ENCODE peak calls at places on chromosomes 6 and 20, in four cellular contexts. P, W, S and T are unnamed samples.

GRCh38 chr6:115783402-115784061 is 277.2 kb downstream of the FRK start:
- DNase-seq in S (no peak), P (no peak), W (no peak), T (no peak)

GRCh38 chr20:5806457-5807263 is 56.5 kb downstream of the SHLD1 start:
- DNase-seq in S (no peak), W (peak; percentile 38), P (peak; percentile 34), T (no peak)

GRCh38 chr6:167825059-167825758 is 1.5 kb upstream of the AFDN start:
- DNase-seq in S (no peak), W (no peak), P (no peak), T (no peak)

GRCh38 chr6:119283214-119283613 is 66.3 kb downstream of the MAN1A1 start:
- DNase-seq in S (no peak), W (no peak), P (no peak), T (no peak)

GRCh38 chr6:127924440-127924839 is 23.6 kb upstream of the THEMIS start:
- DNase-seq in W (no peak), P (no peak), S (no peak), T (no peak)

GRCh38 chr6:44129841-44130322 is 2.5 kb downstream of the TMEM63B start:
- DNase-seq in S (no peak), P (no peak), W (peak; percentile 47), T (no peak)

GRCh38 chr6:41090841-41091761 is 18.3 kb downstream of the NFYA start:
- DNase-seq in W (no peak), S (no peak), P (no peak), T (no peak)

GRCh38 chr20:20699144-20699543 is 13.3 kb downstream of the RALGAPA2 start:
- DNase-seq in S (no peak), P (peak; percentile 40), W (peak; percentile 95), T (no peak)

GRCh38 chr6:148240463-148240845 is 102.2 kb upstream of the SASH1 start:
- DNase-seq in P (no peak), S (no peak), W (no peak), T (no peak)

GRCh38 chr6:168658059-168658458 is 217.1 kb downstream of the SMOC2 start:
- DNase-seq in W (peak; percentile 12), P (no peak), S (no peak), T (no peak)

GRCh38 chr6:160300076-160300695 is 41.6 kb upstream of the SLC22A2 start:
- DNase-seq in P (peak; percentile 53), S (no peak), W (peak; percentile 28), T (no peak)

GRCh38 chr6:95593025-95593424 is 15.7 kb downstream of the MANEA start:
- DNase-seq in W (peak; percentile 28), S (no peak), P (peak; percentile 40), T (no peak)

GRCh38 chr6:26286168-26286854 is 78.7 kb upstream of the BTN3A2 start:
- DNase-seq in W (peak; percentile 63), P (peak; percentile 70), S (no peak), T (peak; percentile 32)

GRCh38 chr6:43738877-43739641 is 31.0 kb upstream of the VEGFA start:
- DNase-seq in S (no peak), P (peak; percentile 21), W (no peak), T (no peak)

GRCh38 chr6:151610336-151610735 is 116.5 kb downstream of the CCDC170 start:
- DNase-seq in P (no peak), W (no peak), S (no peak), T (no peak)

GRCh38 chr6:73644941-73645591 is 8.7 kb downstream of the SLC17A5 start:
- DNase-seq in P (no peak), S (no peak), W (no peak), T (no peak)

GRCh38 chr6:73640179-73640750 is 13.5 kb downstream of the SLC17A5 start:
- DNase-seq in S (no peak), W (no peak), P (no peak), T (no peak)

GRCh38 chr6:73648166-73648565 is 5.6 kb downstream of the SLC17A5 start:
- DNase-seq in P (no peak), S (no peak), W (peak; percentile 26), T (no peak)

GRCh38 chr6:73642530-73642929 is 11.3 kb downstream of the SLC17A5 start:
- DNase-seq in P (no peak), W (no peak), S (no peak), T (no peak)

DNA sequence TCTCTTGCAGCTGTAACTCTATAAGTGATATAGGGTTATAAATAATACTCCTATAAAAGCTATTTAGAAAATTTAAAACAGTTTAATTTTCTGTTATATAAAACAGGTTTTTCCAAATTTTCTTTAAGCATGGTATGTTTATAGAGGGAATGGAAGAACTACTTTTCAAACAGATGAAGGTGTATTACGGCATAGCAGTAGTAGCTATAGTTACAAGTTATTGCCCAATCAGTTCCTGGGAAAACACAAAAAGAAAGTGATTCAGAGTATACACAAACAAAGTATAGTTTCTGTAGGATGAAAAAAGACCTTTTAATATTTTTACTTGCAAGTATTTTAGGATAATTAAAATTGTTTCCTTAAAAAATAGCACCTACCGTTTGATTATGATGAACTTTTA is 9.8 kb downstream of the SLC17A5 start:
- DNase-seq in P (no peak), W (no peak), S (no peak), T (no peak)
- TF ChIP-seq BHLHE40 in P (no peak), W (no peak), S (no peak), T (no peak)

GRCh38 chr6:12545141-12545540 is 171.4 kb upstream of the PHACTR1 start:
- DNase-seq in S (no peak), P (no peak), W (no peak), T (no peak)

GRCh38 chr6:12548526-12548925 is 168.0 kb upstream of the PHACTR1 start:
- DNase-seq in P (no peak), S (no peak), W (no peak), T (no peak)

GRCh38 chr6:12546659-12546987 is 169.9 kb upstream of the PHACTR1 start:
- DNase-seq in S (no peak), P (no peak), W (no peak), T (no peak)

GRCh38 chr6:12543953-12544352 is 172.6 kb upstream of the PHACTR1 start:
- DNase-seq in P (no peak), W (no peak), S (peak; percentile 43), T (no peak)

GRCh38 chr6:12545837-12546658 is 170.5 kb upstream of the PHACTR1 start:
- DNase-seq in P (peak; percentile 48), S (no peak), W (no peak), T (no peak)
- TF ChIP-seq BHLHE40 in P (no peak), S (no peak), W (no peak), T (no peak)

DNA sequence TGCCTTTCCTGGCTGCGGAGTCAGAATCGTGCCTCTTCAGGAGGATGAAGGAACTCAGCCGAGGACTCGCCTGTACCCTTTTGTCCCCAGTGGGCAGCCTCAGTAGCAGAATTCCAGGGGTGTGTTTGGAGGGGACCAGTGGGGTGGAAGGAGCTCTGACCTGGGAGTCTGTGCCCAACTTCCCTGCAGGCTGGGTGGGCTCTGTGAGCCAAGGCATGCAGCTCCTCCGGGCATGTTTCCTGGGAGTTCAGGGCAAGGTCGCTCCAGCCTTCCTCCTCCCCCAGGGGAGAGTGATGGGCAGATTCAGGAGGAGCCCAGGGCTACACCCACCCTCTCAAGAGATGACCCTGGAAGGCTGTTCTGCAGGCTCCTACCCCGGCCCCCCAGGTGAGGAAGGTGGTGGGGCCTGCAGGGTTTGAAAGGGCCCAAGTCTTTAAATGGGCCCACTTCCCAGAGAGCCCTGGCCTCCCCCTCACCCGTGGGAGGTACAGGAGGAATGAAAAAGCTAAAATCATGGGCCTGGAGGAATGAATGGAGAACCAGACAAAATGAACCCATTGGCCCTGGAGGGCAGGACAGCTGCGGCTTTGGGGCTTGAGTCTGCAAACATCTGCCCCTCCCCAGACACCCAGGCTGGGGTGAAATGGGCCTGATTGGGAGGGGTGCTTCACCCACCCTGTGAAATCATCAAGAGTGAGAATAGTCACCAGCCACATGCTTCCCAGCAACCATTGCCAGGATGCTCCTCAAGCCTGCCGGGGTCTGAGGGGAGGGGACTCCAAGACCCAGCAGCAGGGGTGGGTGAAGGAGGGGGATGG is 77.5 kb upstream of the PMEPA1 start:
- DNase-seq in P (no peak), W (no peak), S (no peak), T (no peak)
- TF ChIP-seq BHLHE40 in P (no peak), W (no peak), S (no peak), T (no peak)

DNA sequence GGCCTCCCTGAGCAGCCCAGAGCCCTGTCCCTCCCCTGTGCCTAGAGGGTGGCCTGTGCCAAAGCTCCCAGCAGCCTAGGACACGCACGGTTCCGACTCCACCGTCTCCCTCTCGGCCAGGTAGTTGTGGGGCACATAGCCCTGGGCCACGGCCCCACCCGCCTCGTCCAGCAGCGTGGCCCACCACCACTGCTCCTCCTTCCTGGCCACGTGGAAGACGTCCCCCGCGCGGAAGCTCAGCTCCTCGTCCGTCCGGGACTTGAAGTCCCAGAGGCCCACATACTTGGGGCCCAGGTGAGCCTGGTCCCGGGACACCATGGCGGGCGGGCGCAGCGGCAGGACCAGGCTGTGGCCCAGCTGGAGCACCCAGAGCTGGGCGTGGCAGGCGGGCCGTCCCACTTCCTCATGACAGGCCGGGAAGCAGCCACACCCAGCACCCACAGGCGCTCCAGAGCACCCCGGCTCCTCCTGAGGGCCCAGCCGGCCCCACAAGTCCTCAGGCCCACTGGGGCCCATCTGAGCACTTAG is at the start of gene PTK6:
- DNase-seq in P (peak; percentile 70), W (no peak), S (no peak), T (no peak)
- TF ChIP-seq BHLHE40 in P (no peak), W (no peak), S (no peak), T (no peak)